ENCODE peak calls at places on chromosomes 2 and 18, in five cellular contexts. One of them, this sample, is unnamed.

GRCh38 chr2:135694711-135695110 is 46.9 kb upstream of the UBXN4 start:
- DNase-seq in effector memory CD4-positive, alpha-beta T cell: no peak
- DNase-seq in H1: no peak
- DNase-seq in spleen: no peak
- DNase-seq in stomach: no peak
- DNase-seq in this sample: no peak

GRCh38 chr18:12765127-12765526 is 62.3 kb downstream of the PSMG2 start:
- DNase-seq in effector memory CD4-positive, alpha-beta T cell: no peak
- DNase-seq in H1: no peak
- DNase-seq in spleen: no peak
- DNase-seq in stomach: no peak
- DNase-seq in this sample: no peak

GRCh38 chr2:156331572-156332451 is 709 bp downstream of the NR4A2 start:
- DNase-seq in effector memory CD4-positive, alpha-beta T cell: no peak
- DNase-seq in H1: no peak
- DNase-seq in spleen: peak; percentile 89
- DNase-seq in stomach: peak; percentile 68
- DNase-seq in this sample: peak; percentile 48

GRCh38 chr2:231917280-231918088 is 8.7 kb downstream of the NPPC start:
- DNase-seq in effector memory CD4-positive, alpha-beta T cell: no peak
- DNase-seq in H1: no peak
- DNase-seq in spleen: peak; percentile 52
- DNase-seq in stomach: no peak
- DNase-seq in this sample: no peak

GRCh38 chr18:57142361-57142760 is 4.5 kb upstream of the BOD1L2 start:
- DNase-seq in effector memory CD4-positive, alpha-beta T cell: no peak
- DNase-seq in H1: no peak
- DNase-seq in spleen: no peak
- DNase-seq in stomach: no peak
- DNase-seq in this sample: no peak

GRCh38 chr2:3487931-3488554 is 31.3 kb downstream of the ADI1 start:
- DNase-seq in effector memory CD4-positive, alpha-beta T cell: no peak
- DNase-seq in H1: no peak
- DNase-seq in spleen: peak; percentile 68
- DNase-seq in stomach: no peak
- DNase-seq in this sample: no peak

GRCh38 chr2:95757988-95758387 is 166.2 kb downstream of the TRIM43 start:
- DNase-seq in effector memory CD4-positive, alpha-beta T cell: no peak
- DNase-seq in H1: no peak
- DNase-seq in spleen: no peak
- DNase-seq in stomach: no peak
- DNase-seq in this sample: no peak

GRCh38 chr18:25164837-25165791 is 186.9 kb downstream of the ZNF521 start:
- DNase-seq in effector memory CD4-positive, alpha-beta T cell: no peak
- DNase-seq in H1: no peak
- DNase-seq in spleen: no peak
- DNase-seq in stomach: no peak
- DNase-seq in this sample: no peak

GRCh38 chr2:137333386-137333972 is 568.1 kb downstream of the THSD7B start:
- DNase-seq in effector memory CD4-positive, alpha-beta T cell: no peak
- DNase-seq in H1: no peak
- DNase-seq in spleen: no peak
- DNase-seq in stomach: no peak
- DNase-seq in this sample: no peak

GRCh38 chr2:149598014-149598395 is 10.4 kb upstream of the MMADHC start:
- DNase-seq in effector memory CD4-positive, alpha-beta T cell: no peak
- DNase-seq in H1: no peak
- DNase-seq in spleen: no peak
- DNase-seq in stomach: no peak
- DNase-seq in this sample: no peak

GRCh38 chr18:11729556-11729955 is 40.5 kb downstream of the GNAL start:
- DNase-seq in effector memory CD4-positive, alpha-beta T cell: no peak
- DNase-seq in H1: no peak
- DNase-seq in spleen: no peak
- DNase-seq in stomach: no peak
- DNase-seq in this sample: no peak

GRCh38 chr2:226953206-226953605 is 117.4 kb downstream of the RHBDD1 start:
- DNase-seq in effector memory CD4-positive, alpha-beta T cell: no peak
- DNase-seq in H1: no peak
- DNase-seq in spleen: no peak
- DNase-seq in stomach: no peak
- DNase-seq in this sample: no peak

GRCh38 chr18:22254088-22254487 is 84.7 kb downstream of the GATA6 start:
- DNase-seq in effector memory CD4-positive, alpha-beta T cell: no peak
- DNase-seq in H1: no peak
- DNase-seq in spleen: no peak
- DNase-seq in stomach: peak; percentile 33
- DNase-seq in this sample: no peak

GRCh38 chr2:33340265-33340664 is 136.2 kb upstream of the RASGRP3 start:
- DNase-seq in effector memory CD4-positive, alpha-beta T cell: no peak
- DNase-seq in H1: no peak
- DNase-seq in spleen: peak; percentile 73
- DNase-seq in stomach: no peak
- DNase-seq in this sample: no peak

GRCh38 chr2:216717907-216718615 is 22.7 kb upstream of the IGFBP5 start:
- DNase-seq in effector memory CD4-positive, alpha-beta T cell: no peak
- DNase-seq in H1: no peak
- DNase-seq in spleen: no peak
- DNase-seq in stomach: no peak
- DNase-seq in this sample: no peak

GRCh38 chr2:70331012-70331411 is 29.1 kb upstream of the FAM136A start:
- DNase-seq in effector memory CD4-positive, alpha-beta T cell: no peak
- DNase-seq in H1: no peak
- DNase-seq in spleen: no peak
- DNase-seq in stomach: no peak
- DNase-seq in this sample: no peak

GRCh38 chr2:168348076-168348475 is 100.7 kb upstream of the STK39 start:
- DNase-seq in effector memory CD4-positive, alpha-beta T cell: no peak
- DNase-seq in H1: no peak
- DNase-seq in spleen: no peak
- DNase-seq in stomach: peak; percentile 41
- DNase-seq in this sample: no peak

GRCh38 chr18:2263303-2263702 is 308.0 kb downstream of the METTL4 start:
- DNase-seq in effector memory CD4-positive, alpha-beta T cell: no peak
- DNase-seq in H1: no peak
- DNase-seq in spleen: no peak
- DNase-seq in stomach: no peak
- DNase-seq in this sample: no peak

GRCh38 chr2:168312036-168312822 is 64.8 kb upstream of the STK39 start:
- DNase-seq in effector memory CD4-positive, alpha-beta T cell: no peak
- DNase-seq in H1: no peak
- DNase-seq in spleen: no peak
- DNase-seq in stomach: no peak
- DNase-seq in this sample: no peak

GRCh38 chr2:65256088-65256487 is 28.5 kb downstream of the ACTR2 start:
- DNase-seq in effector memory CD4-positive, alpha-beta T cell: no peak
- DNase-seq in H1: no peak
- DNase-seq in spleen: no peak
- DNase-seq in stomach: no peak
- DNase-seq in this sample: no peak

GRCh38 chr2:29420999-29421856 is 306.0 kb downstream of the CLIP4 start:
- DNase-seq in effector memory CD4-positive, alpha-beta T cell: no peak
- DNase-seq in H1: no peak
- DNase-seq in spleen: no peak
- DNase-seq in stomach: no peak
- DNase-seq in this sample: no peak

GRCh38 chr2:94994914-94995236 is 30.6 kb upstream of the MAL start:
- DNase-seq in effector memory CD4-positive, alpha-beta T cell: no peak
- DNase-seq in H1: no peak
- DNase-seq in spleen: peak; percentile 50
- DNase-seq in stomach: no peak
- DNase-seq in this sample: no peak

GRCh38 chr2:3001595-3002184 is 375.9 kb downstream of the EIPR1 start:
- DNase-seq in effector memory CD4-positive, alpha-beta T cell: no peak
- DNase-seq in H1: no peak
- DNase-seq in spleen: no peak
- DNase-seq in stomach: no peak
- DNase-seq in this sample: peak; percentile 1

GRCh38 chr2:25286025-25286400 is 55.7 kb downstream of the DNMT3A start:
- DNase-seq in effector memory CD4-positive, alpha-beta T cell: peak; percentile 36
- DNase-seq in H1: no peak
- DNase-seq in spleen: peak; percentile 90
- DNase-seq in stomach: no peak
- DNase-seq in this sample: peak; percentile 75

GRCh38 chr2:61889212-61889956 is 928 bp upstream of the CCT4 start:
- DNase-seq in effector memory CD4-positive, alpha-beta T cell: no peak
- DNase-seq in H1: no peak
- DNase-seq in spleen: peak; percentile 88
- DNase-seq in stomach: peak; percentile 50
- DNase-seq in this sample: peak; percentile 54

GRCh38 chr2:12318427-12319057 is 398.2 kb upstream of the TRIB2 start:
- DNase-seq in effector memory CD4-positive, alpha-beta T cell: no peak
- DNase-seq in H1: no peak
- DNase-seq in spleen: no peak
- DNase-seq in stomach: no peak
- DNase-seq in this sample: no peak

GRCh38 chr2:18842836-18843235 is 253.5 kb upstream of the NT5C1B start:
- DNase-seq in effector memory CD4-positive, alpha-beta T cell: no peak
- DNase-seq in H1: no peak
- DNase-seq in spleen: no peak
- DNase-seq in stomach: no peak
- DNase-seq in this sample: no peak

GRCh38 chr2:235614176-235614860 is 120.5 kb downstream of the AGAP1 start:
- DNase-seq in effector memory CD4-positive, alpha-beta T cell: no peak
- DNase-seq in H1: no peak
- DNase-seq in spleen: no peak
- DNase-seq in stomach: no peak
- DNase-seq in this sample: no peak

GRCh38 chr2:109429711-109430265 is 184.0 kb downstream of the SEPTIN10 start:
- DNase-seq in effector memory CD4-positive, alpha-beta T cell: no peak
- DNase-seq in H1: no peak
- DNase-seq in spleen: peak; percentile 69
- DNase-seq in stomach: no peak
- DNase-seq in this sample: no peak

DNA sequence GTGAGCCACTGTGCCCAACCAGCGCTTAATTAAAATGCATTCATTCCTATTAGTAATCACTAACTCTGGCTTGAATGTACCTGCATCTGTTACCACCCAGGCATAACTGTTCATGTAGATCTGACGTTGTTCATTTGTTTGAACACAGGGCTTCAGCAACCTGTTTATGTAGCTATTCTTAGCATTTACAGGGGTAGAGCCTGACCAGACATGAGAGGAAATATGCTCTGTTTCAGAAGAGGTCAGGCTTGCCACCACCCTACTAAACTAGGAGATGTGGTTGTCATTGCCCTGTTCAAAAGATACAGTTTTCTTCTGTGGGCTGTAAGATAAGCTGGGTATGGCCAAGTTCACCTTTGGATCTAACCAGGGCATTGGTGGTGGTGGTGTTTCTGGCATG is 8.8 kb downstream of the MGAT5 start:
- DNase-seq in effector memory CD4-positive, alpha-beta T cell: no peak
- DNase-seq in H1: no peak
- DNase-seq in spleen: no peak
- DNase-seq in stomach: no peak
- DNase-seq in this sample: no peak
- H3K27ac ChIP-seq in effector memory CD4-positive, alpha-beta T cell: no peak overlapping the region
- H3K27ac ChIP-seq in H1: no peak overlapping the region
- H3K27ac ChIP-seq in spleen: peak overlapping the region; percentile 77
- H3K27ac ChIP-seq in stomach: no peak overlapping the region
- H3K27ac ChIP-seq in this sample: no peak overlapping the region

GRCh38 chr2:127419448-127420038 is 1.3 kb downstream of the PROC start:
- DNase-seq in effector memory CD4-positive, alpha-beta T cell: no peak
- DNase-seq in H1: no peak
- DNase-seq in spleen: no peak
- DNase-seq in stomach: peak; percentile 20
- DNase-seq in this sample: no peak
- H3K4me3 ChIP-seq in effector memory CD4-positive, alpha-beta T cell: no peak overlapping the region
- H3K4me3 ChIP-seq in H1: no peak overlapping the region
- H3K4me3 ChIP-seq in spleen: no peak overlapping the region
- H3K4me3 ChIP-seq in stomach: no peak overlapping the region
- H3K4me3 ChIP-seq in this sample: no peak overlapping the region

GRCh38 chr18:13796515-13796914 is 27.4 kb upstream of the MC5R start:
- DNase-seq in effector memory CD4-positive, alpha-beta T cell: no peak
- DNase-seq in H1: no peak
- DNase-seq in spleen: no peak
- DNase-seq in stomach: no peak
- DNase-seq in this sample: no peak
- H3K27ac ChIP-seq in effector memory CD4-positive, alpha-beta T cell: no peak overlapping the region
- H3K27ac ChIP-seq in H1: no peak overlapping the region
- H3K27ac ChIP-seq in spleen: no peak overlapping the region
- H3K27ac ChIP-seq in stomach: no peak overlapping the region
- H3K27ac ChIP-seq in this sample: no peak overlapping the region

DNA sequence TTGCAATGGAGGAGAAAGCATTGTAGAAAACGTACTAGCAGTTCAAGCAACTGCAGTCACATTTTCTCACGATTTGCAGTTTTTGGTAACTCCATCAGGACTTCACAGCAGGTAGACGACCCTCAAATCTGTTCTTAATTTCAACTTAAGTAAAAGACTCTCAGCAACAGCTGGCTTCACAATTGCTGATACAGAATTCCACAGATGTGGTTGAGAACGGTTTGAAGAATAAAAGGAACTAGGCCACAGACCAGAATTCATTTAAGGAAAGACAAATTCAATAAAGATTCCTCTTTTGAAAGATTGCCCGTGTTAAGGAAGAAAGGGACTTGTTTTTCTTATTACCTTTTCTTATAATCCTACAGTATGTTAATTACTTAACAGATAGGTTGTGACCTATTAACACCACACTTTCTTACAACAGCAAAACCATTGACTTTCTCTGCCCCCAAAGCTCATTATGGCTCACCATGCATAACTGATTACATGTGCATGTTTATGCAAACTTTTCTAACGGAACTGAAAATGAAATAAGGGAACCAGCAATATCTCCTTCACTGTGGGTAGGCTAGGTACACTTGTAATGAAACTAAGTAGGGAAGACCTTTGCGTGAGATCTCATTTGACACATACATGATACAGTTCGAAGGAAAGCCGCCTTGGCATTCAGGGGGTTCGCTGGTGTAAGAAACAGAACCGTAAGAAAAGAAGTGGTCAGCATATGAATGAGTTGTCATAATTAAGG is 4.7 kb upstream of the ZNF516 start:
- DNase-seq in effector memory CD4-positive, alpha-beta T cell: no peak
- DNase-seq in H1: no peak
- DNase-seq in spleen: no peak
- DNase-seq in stomach: no peak
- DNase-seq in this sample: no peak
- H3K4me3 ChIP-seq in effector memory CD4-positive, alpha-beta T cell: no peak overlapping the region
- H3K4me3 ChIP-seq in H1: no peak overlapping the region
- H3K4me3 ChIP-seq in spleen: no peak overlapping the region
- H3K4me3 ChIP-seq in stomach: no peak overlapping the region
- H3K4me3 ChIP-seq in this sample: no peak overlapping the region

GRCh38 chr2:112150851-112151250 is 12.7 kb downstream of the FBLN7 start:
- DNase-seq in effector memory CD4-positive, alpha-beta T cell: no peak
- DNase-seq in H1: no peak
- DNase-seq in spleen: no peak
- DNase-seq in stomach: peak; percentile 20
- DNase-seq in this sample: no peak
- H3K27ac ChIP-seq in effector memory CD4-positive, alpha-beta T cell: no peak overlapping the region
- H3K27ac ChIP-seq in H1: no peak overlapping the region
- H3K27ac ChIP-seq in spleen: peak overlapping the region; percentile 36
- H3K27ac ChIP-seq in stomach: no peak overlapping the region
- H3K27ac ChIP-seq in this sample: no peak overlapping the region

This sample was measured in CD4-positive, alpha-beta memory T cell.